ENCODE peak calls at places on chromosome 13, in four cellular contexts. R is K562, F is HepG2, B is HCT116. K is an unnamed sample.

GRCh38 chr13:94351292-94352000 is 128.0 kb downstream of the DCT start:
- ATAC-seq in R (no peak), F (no peak), B (no peak), K (no peak)

GRCh38 chr13:24254151-24254810 is 55.1 kb upstream of the C1QTNF9 start:
- ATAC-seq in R (no peak), F (no peak), B (no peak), K (peak; percentile 66)

GRCh38 chr13:93535256-93535655 is 308.6 kb downstream of the GPC6 start:
- ATAC-seq in R (no peak), F (no peak), B (no peak), K (no peak)

GRCh38 chr13:32443111-32443510 is 15.2 kb upstream of the N4BP2L1 start:
- ATAC-seq in R (peak; percentile 56), F (peak; percentile 71), B (no peak), K (no peak)

GRCh38 chr13:72221276-72221962 is 354.4 kb upstream of the DACH1 start:
- ATAC-seq in R (peak; percentile 47), F (peak; percentile 100), B (peak; percentile 99), K (no peak)

GRCh38 chr13:64130600-64130999 is 2715.0 kb upstream of the PCDH20 start:
- ATAC-seq in R (no peak), F (peak; percentile 38), B (no peak), K (no peak)

GRCh38 chr13:95326695-95327094 is 25.4 kb upstream of the ABCC4 start:
- ATAC-seq in R (no peak), F (no peak), B (no peak), K (no peak)

GRCh38 chr13:90254437-90254836 is 1093.0 kb upstream of the MIR17HG start:
- ATAC-seq in R (no peak), F (no peak), B (no peak), K (no peak)

GRCh38 chr13:29589234-29589633 is 6.3 kb downstream of the SLC7A1 start:
- ATAC-seq in R (no peak), F (no peak), B (peak; percentile 40), K (peak; percentile 62)

GRCh38 chr13:66558511-66558910 is 671.6 kb downstream of the PCDH9 start:
- ATAC-seq in R (peak; percentile 85), F (no peak), B (no peak), K (no peak)

GRCh38 chr13:24064258-24064860 is 96.2 kb upstream of the SPATA13 start:
- ATAC-seq in R (no peak), F (no peak), B (no peak), K (no peak)

GRCh38 chr13:40469581-40470282 is 196.7 kb downstream of the FOXO1 start:
- ATAC-seq in R (no peak), F (peak; percentile 38), B (no peak), K (no peak)

GRCh38 chr13:110618780-110619179 is 3.4 kb downstream of the NAXD start:
- ATAC-seq in R (no peak), F (no peak), B (no peak), K (no peak)

GRCh38 chr13:110618167-110618566 is 2.8 kb downstream of the NAXD start:
- ATAC-seq in R (no peak), F (no peak), B (no peak), K (no peak)

GRCh38 chr13:110617326-110618072 is 2.2 kb downstream of the NAXD start:
- ATAC-seq in R (no peak), F (no peak), B (no peak), K (no peak)

GRCh38 chr13:110616103-110617101 is 1.1 kb downstream of the NAXD start:
- ATAC-seq in R (peak; percentile 68), F (peak; percentile 50), B (peak; percentile 46), K (peak; percentile 29)

GRCh38 chr13:110620596-110620995 is 5.3 kb downstream of the NAXD start:
- ATAC-seq in R (no peak), F (no peak), B (no peak), K (no peak)
- TF ChIP-seq CTCF in R (no peak), F (no peak), B (no peak), K (no peak)

DNA sequence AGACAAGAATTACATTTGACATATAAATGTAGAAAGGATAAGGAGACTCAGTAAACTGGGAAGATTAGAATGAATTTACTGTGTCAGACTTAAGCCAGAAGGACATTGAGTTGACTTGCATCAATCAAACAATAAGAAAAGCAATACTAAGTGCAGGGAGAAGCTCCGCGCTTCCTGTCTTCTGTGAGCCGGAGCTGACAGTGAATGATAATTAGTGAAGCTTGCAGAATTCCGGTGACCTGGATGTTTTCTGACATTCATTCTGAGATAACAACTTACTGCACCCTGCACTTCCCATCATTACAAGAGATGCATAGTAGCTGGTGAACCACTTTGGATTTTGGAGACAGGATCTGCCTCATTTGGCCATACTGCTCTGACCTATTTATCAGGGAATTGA is 469.2 kb upstream of the PCDH20 start:
- ATAC-seq in R (no peak), F (no peak), B (no peak), K (no peak)
- TF ChIP-seq POLR2AphosphoS5 in R (no peak), F (no peak), B (no peak), K (no peak)

GRCh38 chr13:27311518-27312208 is 41.0 kb downstream of the RASL11A start:
- ATAC-seq in R (no peak), F (no peak), B (no peak), K (no peak)
- TF ChIP-seq POLR2A in R (no peak), F (no peak), B (no peak), K (no peak)

DNA sequence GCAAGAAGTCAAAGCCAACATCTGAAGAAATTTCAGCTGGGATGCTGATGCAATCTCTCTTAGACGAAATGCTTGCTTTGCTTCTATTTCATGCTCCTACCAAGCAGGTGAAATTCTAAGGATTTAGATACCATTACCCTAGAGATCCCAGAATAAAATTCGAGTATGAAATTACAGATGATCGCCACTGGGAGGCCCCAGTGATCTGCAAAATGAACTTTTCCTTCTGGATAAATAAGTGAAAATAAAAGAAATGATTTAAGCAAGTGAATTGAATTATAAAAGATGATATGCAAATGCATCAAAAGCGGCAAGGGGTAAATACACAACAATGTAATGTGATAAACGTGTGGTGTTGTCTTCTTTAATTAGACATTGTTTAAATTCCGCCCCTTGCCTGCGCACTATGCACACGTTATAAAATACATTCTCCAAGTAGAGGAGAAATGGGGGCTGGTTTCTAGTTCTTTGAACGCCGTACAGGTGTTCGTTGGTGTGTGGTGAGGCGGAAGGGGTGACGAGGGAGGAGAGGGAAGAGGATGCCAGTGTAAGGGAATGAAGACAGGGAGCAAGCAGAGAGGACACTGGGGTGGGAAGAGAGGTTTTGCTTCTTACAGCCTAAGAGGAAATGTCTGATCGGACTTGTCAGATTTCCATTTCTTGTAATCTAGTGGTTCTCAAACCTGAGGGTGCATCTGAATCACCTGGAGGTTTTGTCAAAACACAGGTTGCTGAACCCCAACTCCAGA is 58.0 kb downstream of the ERCC5 start:
- ATAC-seq in R (peak; percentile 72), F (peak; percentile 46), B (peak; percentile 77), K (no peak)
- TF ChIP-seq CTCF in R (no peak), F (no peak), B (peak; percentile 35), K (no peak)

DNA sequence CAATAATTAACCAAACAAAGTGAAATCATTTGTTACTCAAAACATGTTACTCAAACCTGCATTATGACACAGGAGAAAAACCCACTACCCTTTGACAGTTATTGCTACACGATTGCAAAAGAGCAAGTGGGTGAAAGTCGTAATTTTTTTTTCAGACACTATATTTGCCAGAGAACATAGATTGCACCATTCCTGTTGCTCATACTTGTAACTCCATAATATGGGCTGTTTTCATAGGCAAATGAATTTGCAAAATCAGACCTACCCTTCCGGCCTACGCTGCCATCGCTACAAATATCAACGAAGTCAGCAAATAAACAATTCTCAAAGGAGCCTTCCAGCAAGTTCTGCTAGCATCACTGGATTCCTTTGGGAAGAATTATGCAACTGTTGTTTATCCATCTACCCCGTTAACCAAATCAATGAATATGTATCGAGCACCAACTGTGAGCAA is 396.5 kb downstream of the IRS2 start:
- ATAC-seq in R (no peak), F (no peak), B (no peak), K (no peak)
- TF ChIP-seq POLR2AphosphoS5 in R (no peak), F (no peak), B (no peak), K (no peak)

K was measured in gastroesophageal sphincter.